ENCODE peak calls at places on chromosomes 7 and 10, in eight cellular contexts. O is ovary, G is A549, P is HepG2, V is K562, D is tibial nerve, F is H1, B is stomach. E is an unnamed sample.

GRCh38 chr10:119203006-119203405 is 4.4 kb upstream of the GRK5 start:
- DNase-seq in F (no peak), B (no peak), V (no peak), D (no peak), P (peak; percentile 55), G (no peak), O (no peak), E (peak; percentile 10)

GRCh38 chr10:77165445-77166316 is 471.9 kb downstream of the KCNMA1 start:
- DNase-seq in G (peak; percentile 68), P (peak; percentile 40), F (peak; percentile 41), B (peak; percentile 38), D (peak; percentile 65), O (no peak), V (peak; percentile 54), E (peak; percentile 69)

GRCh38 chr10:132931258-132931657 is 11.1 kb downstream of the CFAP46 start:
- DNase-seq in D (no peak), V (no peak), B (no peak), O (no peak), F (no peak), G (no peak), P (no peak), E (no peak)

GRCh38 chr7:44068054-44068453 is 2.7 kb upstream of the PGAM2 start:
- DNase-seq in G (no peak), B (no peak), P (no peak), D (no peak), F (no peak), O (peak; percentile 28), V (no peak), E (peak; percentile 57)

GRCh38 chr10:129604333-129605032 is 137.4 kb downstream of the MGMT start:
- DNase-seq in V (no peak), P (no peak), B (no peak), G (no peak), F (no peak), D (no peak), O (no peak), E (no peak)

GRCh38 chr10:132632851-132633684 is 95.5 kb downstream of the INPP5A start:
- DNase-seq in B (no peak), V (no peak), P (no peak), G (no peak), F (no peak), O (peak; percentile 33), D (no peak), E (peak; percentile 73)

GRCh38 chr7:1343551-1343950 is 110.9 kb downstream of the UNCX start:
- DNase-seq in F (no peak), G (no peak), P (no peak), B (no peak), D (no peak), V (no peak), O (no peak), E (peak; percentile 42)

GRCh38 chr7:47317537-47317936 is 264.4 kb downstream of the TNS3 start:
- DNase-seq in O (no peak), B (no peak), F (no peak), P (no peak), D (no peak), G (no peak), V (no peak), E (no peak)

GRCh38 chr10:72088879-72089585 is 681 bp upstream of the SPOCK2 start:
- DNase-seq in P (peak; percentile 42), D (peak; percentile 20), V (no peak), O (no peak), F (no peak), B (no peak), G (no peak), E (no peak)

GRCh38 chr7:36298145-36298544 is 91.5 kb upstream of the ANLN start:
- DNase-seq in P (no peak), F (no peak), D (no peak), O (no peak), G (no peak), B (no peak), V (no peak), E (no peak)

GRCh38 chr7:158850390-158851174 is 5.8 kb upstream of the DYNC2I1 start:
- DNase-seq in D (no peak), B (no peak), G (no peak), O (no peak), F (no peak), V (no peak), P (peak; percentile 66), E (no peak)

GRCh38 chr10:48454302-48455054 is 148.0 kb downstream of the MAPK8 start:
- DNase-seq in B (peak; percentile 56), G (no peak), O (peak; percentile 55), P (no peak), V (no peak), D (no peak), F (no peak), E (peak; percentile 55)

GRCh38 chr10:25061711-25062455 is 45.5 kb downstream of the THNSL1 start:
- DNase-seq in G (peak; percentile 47), F (no peak), P (no peak), D (no peak), V (peak; percentile 29), O (no peak), B (no peak), E (no peak)

GRCh38 chr10:126380352-126381076 is 7.8 kb downstream of the ADAM12 start:
- DNase-seq in D (no peak), P (no peak), F (no peak), O (no peak), G (no peak), V (no peak), B (no peak), E (no peak)

GRCh38 chr7:147245274-147245673 is 1128.7 kb downstream of the CNTNAP2 start:
- DNase-seq in G (peak; percentile 44), V (peak; percentile 56), F (peak; percentile 25), D (peak; percentile 33), P (peak; percentile 9), O (no peak), B (peak; percentile 45), E (no peak)

GRCh38 chr7:135509839-135510602 is at the start of gene CNOT4:
- DNase-seq in F (peak; percentile 89), G (peak; percentile 97), V (peak; percentile 99), D (peak; percentile 90), O (peak; percentile 98), B (peak; percentile 97), P (peak; percentile 92), E (peak; percentile 98)

GRCh38 chr7:135508853-135509588 is 881 bp downstream of the CNOT4 start:
- DNase-seq in F (no peak), D (peak; percentile 12), V (no peak), P (peak; percentile 38), G (peak; percentile 32), O (no peak), B (no peak), E (no peak)

GRCh38 chr7:135509589-135509838 is 388 bp downstream of the CNOT4 start:
- DNase-seq in G (no peak), O (no peak), D (no peak), P (no peak), V (peak; percentile 85), F (no peak), B (no peak), E (no peak)

GRCh38 chr7:135512135-135512887 is 2.4 kb upstream of the CNOT4 start:
- DNase-seq in O (no peak), P (peak; percentile 78), D (peak; percentile 34), G (peak; percentile 90), F (no peak), V (peak; percentile 75), B (no peak), E (no peak)

GRCh38 chr7:135510603-135511183 is 791 bp upstream of the CNOT4 start:
- DNase-seq in F (no peak), B (no peak), V (peak; percentile 41), G (peak; percentile 57), O (no peak), D (peak; percentile 11), P (peak; percentile 16), E (no peak)
- H3K27ac ChIP-seq in F (peak overlapping the region; percentile 9), B (peak overlapping the region; percentile 94), V (peak overlapping the region; percentile 59), G (peak overlapping the region; percentile 96), O (no peak overlapping the region), D (peak overlapping the region; percentile 97), P (peak overlapping the region; percentile 44), E (peak overlapping the region; percentile 97)

GRCh38 chr7:105589221-105590077 is 8.2 kb upstream of the EFCAB10 start:
- DNase-seq in B (peak; percentile 40), V (peak; percentile 37), P (peak; percentile 66), F (no peak), D (peak; percentile 40), O (peak; percentile 63), G (peak; percentile 79), E (peak; percentile 77)

GRCh38 chr7:105591522-105591921 is 10.2 kb upstream of the EFCAB10 start:
- DNase-seq in V (no peak), G (no peak), F (no peak), D (no peak), O (no peak), P (no peak), B (no peak), E (no peak)

GRCh38 chr7:105585850-105586500 is 4.7 kb upstream of the EFCAB10 start:
- DNase-seq in D (no peak), V (no peak), O (no peak), G (no peak), F (no peak), P (no peak), B (no peak), E (no peak)

GRCh38 chr7:105590793-105591192 is 9.5 kb upstream of the EFCAB10 start:
- DNase-seq in D (no peak), P (no peak), G (no peak), V (no peak), F (no peak), B (no peak), O (no peak), E (no peak)

GRCh38 chr7:105587899-105588690 is 6.8 kb upstream of the EFCAB10 start:
- DNase-seq in O (no peak), D (no peak), B (no peak), P (no peak), F (no peak), V (no peak), G (no peak), E (no peak)
- TF ChIP-seq EP300 in O (no peak), D (no peak), B (no peak), P (no peak), F (no peak), V (no peak), G (no peak), E (no peak)

GRCh38 chr10:19971343-19971742 is 155.1 kb downstream of the PLXDC2 start:
- DNase-seq in P (no peak), B (no peak), O (no peak), G (no peak), D (no peak), F (no peak), V (no peak), E (no peak)
- H3K27ac ChIP-seq in P (no peak overlapping the region), B (no peak overlapping the region), O (no peak overlapping the region), G (no peak overlapping the region), D (no peak overlapping the region), F (no peak overlapping the region), V (no peak overlapping the region), E (no peak overlapping the region)

DNA sequence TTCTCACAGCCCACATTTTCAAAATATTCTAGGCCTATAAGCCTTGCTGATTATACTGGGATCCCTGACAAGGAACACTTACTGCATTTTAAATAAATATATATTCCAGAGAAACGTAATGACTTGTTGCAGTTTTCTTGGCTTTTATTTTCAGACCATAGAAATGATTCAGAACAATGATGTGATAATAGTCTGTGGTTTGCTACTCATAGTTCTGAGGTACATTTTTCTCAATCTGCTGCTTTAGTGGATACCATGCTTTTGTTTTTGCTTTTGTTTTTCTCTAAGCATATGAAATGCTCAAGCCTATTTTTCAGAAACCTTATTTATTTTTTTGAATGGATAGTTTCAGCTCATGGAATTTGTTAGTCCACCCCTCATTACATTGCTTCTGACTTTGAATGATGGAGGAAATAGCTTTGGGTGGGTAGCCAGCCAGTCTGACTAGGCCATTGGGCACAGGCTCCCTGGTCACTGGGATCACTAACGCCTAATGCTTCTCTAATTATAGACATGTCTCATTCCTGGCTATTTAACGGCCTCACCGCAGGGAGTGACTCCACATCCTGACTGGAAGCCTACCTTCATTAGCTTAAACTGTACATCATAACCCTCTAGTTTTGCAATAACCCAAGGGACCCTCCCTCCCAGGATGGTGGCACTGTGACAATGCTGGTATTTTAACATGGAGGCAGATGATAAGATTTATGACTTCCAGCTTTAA is 66.1 kb downstream of the MBL2 start:
- DNase-seq in P (no peak), V (no peak), F (no peak), D (no peak), B (no peak), G (no peak), O (no peak), E (no peak)
- TF ChIP-seq EP300 in P (no peak), V (no peak), F (no peak), D (no peak), B (no peak), G (no peak), O (no peak), E (no peak)